ENCODE peak calls at places on chromosomes 12 and 14, in seven cellular contexts. K is islet precursor cell, P is fibroblast of mammary gland, G is GM18507, D is A549, M is GM12892, B is substantia nigra. J is an unnamed sample.

GRCh38 chr12:12172106-12172511 is 94.7 kb downstream of the LRP6 start:
- DNase-seq in K (no peak), P (peak), G (peak), D (no peak), M (no peak), B (no peak), J (no peak)

GRCh38 chr12:168763-169525 is 45.0 kb downstream of the SLC6A12 start:
- DNase-seq in K (peak), P (no peak), G (no peak), D (no peak), M (no peak), B (no peak), J (no peak)

GRCh38 chr12:31868980-31869379 is 90.2 kb upstream of the RESF1 start:
- DNase-seq in K (no peak), P (peak), G (no peak), D (peak), M (no peak), B (no peak), J (no peak)

GRCh38 chr12:39236994-39237393 is 205.9 kb downstream of the KIF21A start:
- DNase-seq in K (no peak), P (peak), G (no peak), D (peak), M (no peak), B (no peak), J (no peak)

GRCh38 chr12:25950329-25951115 is 8.0 kb upstream of the RASSF8 start:
- DNase-seq in K (peak), P (peak), G (no peak), D (no peak), M (no peak), B (no peak), J (no peak)

GRCh38 chr12:54650409-54650808 is 2.2 kb upstream of the DCD start:
- DNase-seq in K (peak), P (peak), G (no peak), D (no peak), M (no peak), B (no peak), J (no peak)

GRCh38 chr12:75452675-75453330 is 27.8 kb upstream of the GLIPR1 start:
- DNase-seq in K (no peak), P (peak), G (no peak), D (peak), M (no peak), B (no peak), J (no peak)

GRCh38 chr14:88422919-88423318 is 37.5 kb downstream of the SPATA7 start:
- DNase-seq in K (no peak), P (peak), G (no peak), D (no peak), M (no peak), B (no peak), J (no peak)

GRCh38 chr14:35821546-35822411 is 4.4 kb upstream of the BRMS1L start:
- DNase-seq in K (no peak), P (peak), G (no peak), D (peak), M (no peak), B (no peak), J (no peak)

GRCh38 chr14:81144811-81145598 is 75.8 kb downstream of the GTF2A1 start:
- DNase-seq in K (no peak), P (no peak), G (no peak), D (no peak), M (no peak), B (no peak), J (no peak)

GRCh38 chr12:68915055-68915454 is 17.9 kb downstream of the CPM start:
- DNase-seq in K (no peak), P (peak), G (no peak), D (no peak), M (no peak), B (no peak), J (no peak)